ENCODE peak calls at places on chromosomes 11 and 22, in ten cellular contexts. K is MM.1S, R is IMR-90, T is mammary epithelial cell, D is kidney, L is HepG2, J is SK-N-SH, Z is mesenchymal stem cell, W is neuronal stem cell, P is fibroblast of lung. E is an unnamed sample. For H3K4me1, the result is how much of the 10 kb centered on the place peaks cover.

GRCh38 chr11:35487532-35488078 is 37.8 kb downstream of the PAMR1 start:
- DNase-seq in K (no peak), R (peak), T (no peak), D (no peak), L (peak), J (peak), Z (peak), W (peak), P (peak), E (peak)

GRCh38 chr11:126607776-126608625 is 252.5 kb downstream of the ST3GAL4 start:
- DNase-seq in K (no peak), R (no peak), T (no peak), D (no peak), L (no peak), J (no peak), Z (no peak), W (no peak), P (no peak), E (no peak)

GRCh38 chr11:125514336-125515101 is 18.5 kb upstream of the FEZ1 start:
- DNase-seq in K (peak), R (peak), T (peak), D (no peak), L (no peak), J (peak), Z (peak), W (no peak), P (peak), E (no peak)

GRCh38 chr11:61418136-61418535 is 11.6 kb downstream of the CPSF7 start:
- DNase-seq in K (no peak), R (peak), T (peak), D (no peak), L (no peak), J (no peak), Z (peak), W (no peak), P (no peak), E (no peak)

GRCh38 chr11:20616908-20617307 is 17.5 kb downstream of the SLC6A5 start:
- DNase-seq in K (no peak), R (no peak), T (no peak), D (no peak), L (no peak), J (no peak), Z (no peak), W (no peak), P (no peak), E (no peak)

GRCh38 chr11:11782532-11783110 is 59.2 kb upstream of the USP47 start:
- DNase-seq in K (no peak), R (no peak), T (peak), D (no peak), L (no peak), J (no peak), Z (no peak), W (no peak), P (no peak), E (no peak)

GRCh38 chr11:76744186-76745058 is 38.7 kb upstream of the TSKU start:
- DNase-seq in K (no peak), R (peak), T (no peak), D (no peak), L (no peak), J (peak), Z (peak), W (no peak), P (no peak), E (peak)

GRCh38 chr11:34671117-34671516 is 50.2 kb downstream of the EHF start:
- DNase-seq in K (no peak), R (no peak), T (no peak), D (no peak), L (no peak), J (no peak), Z (no peak), W (no peak), P (no peak), E (no peak)

GRCh38 chr22:29938285-29938693 is 55.3 kb downstream of the MTMR3 start:
- DNase-seq in K (no peak), R (peak), T (no peak), D (no peak), L (no peak), J (no peak), Z (no peak), W (no peak), P (no peak), E (no peak)

GRCh38 chr11:57792870-57793269 is 31.3 kb downstream of the CTNND1 start:
- DNase-seq in K (no peak), R (no peak), T (peak), D (no peak), L (no peak), J (no peak), Z (peak), W (no peak), P (no peak), E (no peak)
- H3K9ac ChIP-seq in K (no peak), R (no peak), T (no peak), D (no peak), L (no peak), J (no peak), Z (no peak), W (no peak), P (no peak), E (no peak)

GRCh38 chr11:1943977-1944376 is 3.2 kb upstream of the MRPL23 start:
- DNase-seq in K (no peak), R (peak), T (peak), D (peak), L (no peak), J (no peak), Z (no peak), W (no peak), P (peak), E (peak)

GRCh38 chr11:1947592-1948237 is 583 bp downstream of the MRPL23 start:
- DNase-seq in K (no peak), R (no peak), T (no peak), D (no peak), L (no peak), J (no peak), Z (no peak), W (no peak), P (no peak), E (no peak)

GRCh38 chr11:1942541-1943260 is 4.4 kb upstream of the MRPL23 start:
- DNase-seq in K (no peak), R (no peak), T (no peak), D (peak), L (no peak), J (no peak), Z (no peak), W (no peak), P (no peak), E (no peak)

GRCh38 chr11:1946812-1947480 is at the start of gene MRPL23:
- DNase-seq in K (no peak), R (no peak), T (no peak), D (no peak), L (no peak), J (no peak), Z (no peak), W (no peak), P (no peak), E (no peak)

GRCh38 chr11:1943576-1943975 is 3.6 kb upstream of the MRPL23 start:
- DNase-seq in K (no peak), R (no peak), T (no peak), D (peak), L (no peak), J (no peak), Z (no peak), W (no peak), P (no peak), E (no peak)
- H3K4me3 ChIP-seq in K (no peak), R (no peak), T (peak), D (no peak), L (no peak), J (no peak), Z (no peak), W (no peak), P (no peak), E (peak)

GRCh38 chr11:46360878-46361277 is 13.6 kb downstream of the DGKZ start:
- DNase-seq in K (no peak), R (no peak), T (no peak), D (no peak), L (no peak), J (no peak), Z (peak), W (no peak), P (no peak), E (no peak)

GRCh38 chr11:46353706-46354105 is 6.4 kb downstream of the DGKZ start:
- DNase-seq in K (no peak), R (peak), T (peak), D (no peak), L (no peak), J (no peak), Z (no peak), W (no peak), P (peak), E (no peak)

GRCh38 chr11:46356911-46357482 is 9.7 kb downstream of the DGKZ start:
- DNase-seq in K (no peak), R (peak), T (peak), D (no peak), L (no peak), J (no peak), Z (peak), W (no peak), P (peak), E (peak)

GRCh38 chr11:46359936-46360335 is 12.7 kb downstream of the DGKZ start:
- DNase-seq in K (no peak), R (peak), T (no peak), D (no peak), L (no peak), J (no peak), Z (no peak), W (no peak), P (no peak), E (peak)

GRCh38 chr11:46357483-46357936 is 10.2 kb downstream of the DGKZ start:
- DNase-seq in K (no peak), R (no peak), T (peak), D (no peak), L (no peak), J (no peak), Z (no peak), W (no peak), P (no peak), E (no peak)
- H3K4me1 ChIP-seq in K (under half), R (under half), T (half or more), D (under half), L (under half), J (under half), Z (under half), W (under half), P (under half), E (under half)

GRCh38 chr11:2378527-2379210 is 1.6 kb downstream of the CD81 start:
- DNase-seq in K (no peak), R (peak), T (no peak), D (peak), L (no peak), J (peak), Z (peak), W (no peak), P (peak), E (peak)

GRCh38 chr11:2379471-2380174 is 2.5 kb downstream of the CD81 start:
- DNase-seq in K (no peak), R (no peak), T (no peak), D (peak), L (no peak), J (no peak), Z (no peak), W (no peak), P (no peak), E (no peak)

GRCh38 chr11:2380807-2381350 is 3.8 kb downstream of the CD81 start:
- DNase-seq in K (no peak), R (no peak), T (no peak), D (peak), L (no peak), J (no peak), Z (peak), W (no peak), P (no peak), E (no peak)

GRCh38 chr11:2381494-2382128 is 4.5 kb downstream of the CD81 start:
- DNase-seq in K (no peak), R (no peak), T (no peak), D (peak), L (no peak), J (no peak), Z (no peak), W (no peak), P (no peak), E (no peak)

DNA sequence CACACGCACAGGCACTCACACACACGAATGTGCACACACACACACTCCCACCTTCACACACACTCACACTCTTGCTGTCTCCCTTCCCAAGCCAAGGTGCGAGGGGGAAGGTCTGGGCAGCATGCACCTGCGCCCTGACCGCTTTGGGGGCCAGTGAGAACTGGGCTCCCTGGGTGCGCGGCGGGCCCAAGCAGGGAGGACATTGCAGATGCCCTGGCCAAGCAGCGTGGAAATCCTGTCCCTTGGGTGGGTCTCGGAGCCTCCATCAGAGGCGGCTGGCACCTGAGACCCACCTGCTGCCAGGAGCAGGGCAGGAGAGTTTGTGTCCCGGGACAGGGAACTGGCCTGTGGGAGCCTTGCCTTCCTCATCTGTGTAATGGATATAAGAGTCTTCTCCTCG is 3.3 kb downstream of the CD81 start:
- DNase-seq in K (no peak), R (no peak), T (no peak), D (no peak), L (no peak), J (no peak), Z (no peak), W (no peak), P (no peak), E (no peak)
- H3K9ac ChIP-seq in K (no peak), R (no peak), T (no peak), D (peak), L (no peak), J (no peak), Z (peak), W (no peak), P (no peak), E (peak)

GRCh38 chr11:18766015-18766414 is 25.6 kb downstream of the PTPN5 start:
- DNase-seq in K (no peak), R (no peak), T (no peak), D (no peak), L (no peak), J (no peak), Z (no peak), W (no peak), P (no peak), E (no peak)

GRCh38 chr11:18765554-18765953 is 26.0 kb downstream of the PTPN5 start:
- DNase-seq in K (no peak), R (peak), T (peak), D (peak), L (no peak), J (no peak), Z (no peak), W (no peak), P (no peak), E (no peak)

GRCh38 chr11:18757742-18758294 is 31.8 kb upstream of the IGSF22 start:
- DNase-seq in K (no peak), R (peak), T (no peak), D (no peak), L (no peak), J (no peak), Z (no peak), W (no peak), P (peak), E (no peak)

GRCh38 chr11:18761741-18762140 is 29.9 kb downstream of the PTPN5 start:
- DNase-seq in K (no peak), R (no peak), T (no peak), D (no peak), L (no peak), J (no peak), Z (no peak), W (no peak), P (no peak), E (no peak)

DNA sequence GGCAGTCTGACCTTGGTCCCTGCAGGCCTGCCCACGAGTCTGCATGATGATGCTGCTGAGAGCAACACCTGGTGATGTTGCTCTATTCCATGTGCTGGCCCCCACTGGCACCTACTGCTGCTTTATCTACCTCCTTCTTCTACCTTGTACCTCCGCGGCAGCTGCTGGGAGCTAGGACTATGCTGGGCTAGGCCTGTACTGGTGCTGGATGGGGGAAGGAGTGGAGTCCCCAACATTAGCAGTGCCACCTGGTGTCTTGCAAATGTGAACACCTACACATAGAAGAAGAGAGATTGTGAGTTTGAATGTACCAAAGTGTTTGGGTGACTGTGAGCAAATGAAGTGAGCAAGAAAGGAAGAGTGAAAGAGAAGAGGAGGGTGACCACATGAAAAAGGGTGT is 30.5 kb downstream of the PTPN5 start:
- DNase-seq in K (no peak), R (no peak), T (no peak), D (no peak), L (no peak), J (no peak), Z (no peak), W (no peak), P (no peak), E (no peak)
- H3K4me3 ChIP-seq in K (no peak), R (no peak), T (no peak), D (no peak), L (no peak), J (no peak), Z (no peak), W (no peak), P (no peak), E (no peak)

GRCh38 chr22:37163618-37164534 is 14.2 kb upstream of the IL2RB start:
- DNase-seq in K (no peak), R (no peak), T (no peak), D (peak), L (no peak), J (no peak), Z (no peak), W (no peak), P (no peak), E (no peak)
- H3K4me1 ChIP-seq in K (under half), R (under half), T (under half), D (under half), L (under half), J (under half), Z (under half), W (under half), P (under half), E (under half)

E was measured in adipocyte.